ENCODE peak calls at places on chromosome 15, in five cellular contexts. D is H9, C is Panc1, O is pons, M is brain microvascular endothelial cell. Z is an unnamed sample.

GRCh38 chr15:64247906-64248541 is 85.2 kb upstream of the PPIB start:
- DNase-seq in D (peak), C (peak), O (peak), M (peak), Z (no peak)

GRCh38 chr15:81859737-81860516 is 185.9 kb downstream of the MEX3B start:
- DNase-seq in D (no peak), C (no peak), O (no peak), M (no peak), Z (no peak)

GRCh38 chr15:77035999-77036471 is 34.9 kb downstream of the TSPAN3 start:
- DNase-seq in D (peak), C (no peak), O (no peak), M (no peak), Z (no peak)

GRCh38 chr15:70399204-70399603 is 301.5 kb upstream of the TLE3 start:
- DNase-seq in D (no peak), C (no peak), O (no peak), M (no peak), Z (no peak)

GRCh38 chr15:51879555-51879954 is 50.1 kb downstream of the TMOD3 start:
- DNase-seq in D (no peak), C (no peak), O (no peak), M (peak), Z (no peak)

GRCh38 chr15:33284336-33284735 is 26.4 kb upstream of the RYR3 start:
- DNase-seq in D (no peak), C (no peak), O (no peak), M (no peak), Z (no peak)

GRCh38 chr15:71648095-71648494 is 162.3 kb upstream of the NR2E3 start:
- DNase-seq in D (no peak), C (no peak), O (no peak), M (no peak), Z (no peak)

GRCh38 chr15:88238618-88239430 is 17.7 kb downstream of the NTRK3 start:
- DNase-seq in D (no peak), C (no peak), O (no peak), M (peak), Z (no peak)

GRCh38 chr15:57273366-57273765 is 102.9 kb upstream of the CGNL1 start:
- DNase-seq in D (no peak), C (no peak), O (no peak), M (no peak), Z (no peak)

GRCh38 chr15:100572362-100572983 is 29.5 kb downstream of the LINS1 start:
- DNase-seq in D (no peak), C (no peak), O (peak), M (no peak), Z (no peak)

GRCh38 chr15:32717290-32718081 is at the start of gene GREM1:
- DNase-seq in D (peak), C (no peak), O (peak), M (peak), Z (no peak)